ENCODE peak calls at places on chromosomes 11 and 22, in eight cellular contexts. One of them, this sample, is unnamed.

GRCh38 chr11:8260202-8260996 is 3.3 kb downstream of the LMO1 start:
- DNase-seq in stomach: peak; percentile 14
- DNase-seq in fibroblast of lung: no peak
- DNase-seq in bronchial epithelial cell: no peak
- DNase-seq in spleen: peak; percentile 40
- DNase-seq in GM13976: no peak
- DNase-seq in HFF-Myc: no peak
- DNase-seq in HL-60: no peak
- DNase-seq in this sample: peak; percentile 16

GRCh38 chr11:14288189-14288935 is 70.6 kb downstream of the RRAS2 start:
- DNase-seq in spleen: no peak
- DNase-seq in bronchial epithelial cell: peak; percentile 54
- DNase-seq in GM13976: no peak
- DNase-seq in stomach: no peak
- DNase-seq in fibroblast of lung: peak; percentile 85
- DNase-seq in HFF-Myc: no peak
- DNase-seq in HL-60: no peak
- DNase-seq in this sample: no peak

GRCh38 chr11:72726266-72727220 is 25.7 kb downstream of the ARAP1 start:
- DNase-seq in spleen: peak; percentile 79
- DNase-seq in stomach: no peak
- DNase-seq in fibroblast of lung: no peak
- DNase-seq in HL-60: no peak
- DNase-seq in HFF-Myc: no peak
- DNase-seq in bronchial epithelial cell: no peak
- DNase-seq in GM13976: no peak
- DNase-seq in this sample: no peak

GRCh38 chr22:39534092-39534506 is 1.6 kb upstream of the RPS19BP1 start:
- DNase-seq in stomach: no peak
- DNase-seq in HFF-Myc: no peak
- DNase-seq in fibroblast of lung: no peak
- DNase-seq in bronchial epithelial cell: no peak
- DNase-seq in HL-60: no peak
- DNase-seq in spleen: peak; percentile 80
- DNase-seq in GM13976: no peak
- DNase-seq in this sample: no peak

GRCh38 chr11:69039501-69039900 is 9.2 kb upstream of the TPCN2 start:
- DNase-seq in HL-60: no peak
- DNase-seq in stomach: no peak
- DNase-seq in bronchial epithelial cell: no peak
- DNase-seq in fibroblast of lung: peak; percentile 65
- DNase-seq in spleen: no peak
- DNase-seq in HFF-Myc: no peak
- DNase-seq in GM13976: no peak
- DNase-seq in this sample: no peak

GRCh38 chr11:48141475-48142100 is 75.0 kb upstream of the OR4B1 start:
- DNase-seq in bronchial epithelial cell: no peak
- DNase-seq in spleen: no peak
- DNase-seq in HL-60: no peak
- DNase-seq in fibroblast of lung: peak; percentile 28
- DNase-seq in HFF-Myc: no peak
- DNase-seq in GM13976: no peak
- DNase-seq in stomach: no peak
- DNase-seq in this sample: no peak

GRCh38 chr11:96694338-96694737 is 304.5 kb downstream of the JRKL start:
- DNase-seq in bronchial epithelial cell: no peak
- DNase-seq in fibroblast of lung: no peak
- DNase-seq in HFF-Myc: no peak
- DNase-seq in stomach: no peak
- DNase-seq in HL-60: no peak
- DNase-seq in spleen: no peak
- DNase-seq in GM13976: no peak
- DNase-seq in this sample: no peak

GRCh38 chr11:12446863-12447262 is 69.5 kb downstream of the PARVA start:
- DNase-seq in HL-60: no peak
- DNase-seq in spleen: no peak
- DNase-seq in fibroblast of lung: no peak
- DNase-seq in HFF-Myc: no peak
- DNase-seq in bronchial epithelial cell: no peak
- DNase-seq in GM13976: no peak
- DNase-seq in stomach: no peak
- DNase-seq in this sample: no peak

GRCh38 chr22:27885977-27886842 is 32.8 kb downstream of the PITPNB start:
- DNase-seq in bronchial epithelial cell: peak; percentile 74
- DNase-seq in stomach: peak; percentile 51
- DNase-seq in fibroblast of lung: peak; percentile 90
- DNase-seq in HFF-Myc: peak; percentile 53
- DNase-seq in HL-60: no peak
- DNase-seq in GM13976: peak; percentile 60
- DNase-seq in spleen: no peak
- DNase-seq in this sample: no peak

GRCh38 chr11:44145011-44145777 is 49.7 kb downstream of the EXT2 start:
- DNase-seq in stomach: no peak
- DNase-seq in bronchial epithelial cell: no peak
- DNase-seq in GM13976: no peak
- DNase-seq in fibroblast of lung: no peak
- DNase-seq in HFF-Myc: no peak
- DNase-seq in HL-60: no peak
- DNase-seq in spleen: no peak
- DNase-seq in this sample: no peak

GRCh38 chr11:43944761-43945311 is 2.4 kb downstream of the C11orf96 start:
- DNase-seq in bronchial epithelial cell: no peak
- DNase-seq in HL-60: no peak
- DNase-seq in spleen: peak; percentile 91
- DNase-seq in stomach: peak; percentile 78
- DNase-seq in GM13976: peak; percentile 84
- DNase-seq in fibroblast of lung: no peak
- DNase-seq in HFF-Myc: no peak
- DNase-seq in this sample: no peak

GRCh38 chr22:22848364-22848866 is 39.2 kb upstream of the IGLL5 start:
- DNase-seq in bronchial epithelial cell: peak; percentile 48
- DNase-seq in stomach: peak; percentile 78
- DNase-seq in fibroblast of lung: peak; percentile 27
- DNase-seq in GM13976: peak; percentile 49
- DNase-seq in HL-60: no peak
- DNase-seq in HFF-Myc: no peak
- DNase-seq in spleen: peak; percentile 85
- DNase-seq in this sample: peak; percentile 59

GRCh38 chr11:124761301-124762021 is 629 bp downstream of the ESAM start:
- DNase-seq in GM13976: peak; percentile 50
- DNase-seq in HL-60: no peak
- DNase-seq in HFF-Myc: no peak
- DNase-seq in spleen: no peak
- DNase-seq in stomach: no peak
- DNase-seq in bronchial epithelial cell: no peak
- DNase-seq in fibroblast of lung: no peak
- DNase-seq in this sample: no peak

GRCh38 chr11:89491141-89491690 is at the start of gene NOX4:
- DNase-seq in HL-60: no peak
- DNase-seq in bronchial epithelial cell: no peak
- DNase-seq in stomach: peak; percentile 30
- DNase-seq in spleen: peak; percentile 75
- DNase-seq in GM13976: no peak
- DNase-seq in fibroblast of lung: peak; percentile 81
- DNase-seq in HFF-Myc: no peak
- DNase-seq in this sample: no peak

GRCh38 chr22:49979587-49980264 is 19.2 kb downstream of the PIM3 start:
- DNase-seq in GM13976: no peak
- DNase-seq in bronchial epithelial cell: peak; percentile 38
- DNase-seq in spleen: no peak
- DNase-seq in HL-60: no peak
- DNase-seq in fibroblast of lung: peak; percentile 29
- DNase-seq in stomach: peak; percentile 70
- DNase-seq in HFF-Myc: no peak
- DNase-seq in this sample: peak; percentile 45
- TF ChIP-seq CTCF in GM13976: peak; percentile 20
- TF ChIP-seq CTCF in bronchial epithelial cell: peak; percentile 46
- TF ChIP-seq CTCF in spleen: peak; percentile 73
- TF ChIP-seq CTCF in HL-60: peak; percentile 36
- TF ChIP-seq CTCF in fibroblast of lung: peak; percentile 32
- TF ChIP-seq CTCF in stomach: peak; percentile 64
- TF ChIP-seq CTCF in HFF-Myc: peak; percentile 76
- TF ChIP-seq CTCF in this sample: peak; percentile 75

GRCh38 chr22:43168416-43169309 is 17.3 kb downstream of the TSPO start:
- DNase-seq in fibroblast of lung: peak; percentile 45
- DNase-seq in HL-60: no peak
- DNase-seq in bronchial epithelial cell: no peak
- DNase-seq in GM13976: no peak
- DNase-seq in spleen: no peak
- DNase-seq in HFF-Myc: no peak
- DNase-seq in stomach: no peak
- DNase-seq in this sample: no peak
- TF ChIP-seq CTCF in fibroblast of lung: no peak
- TF ChIP-seq CTCF in HL-60: no peak
- TF ChIP-seq CTCF in bronchial epithelial cell: no peak
- TF ChIP-seq CTCF in GM13976: no peak
- TF ChIP-seq CTCF in spleen: no peak
- TF ChIP-seq CTCF in HFF-Myc: no peak
- TF ChIP-seq CTCF in stomach: no peak
- TF ChIP-seq CTCF in this sample: no peak

DNA sequence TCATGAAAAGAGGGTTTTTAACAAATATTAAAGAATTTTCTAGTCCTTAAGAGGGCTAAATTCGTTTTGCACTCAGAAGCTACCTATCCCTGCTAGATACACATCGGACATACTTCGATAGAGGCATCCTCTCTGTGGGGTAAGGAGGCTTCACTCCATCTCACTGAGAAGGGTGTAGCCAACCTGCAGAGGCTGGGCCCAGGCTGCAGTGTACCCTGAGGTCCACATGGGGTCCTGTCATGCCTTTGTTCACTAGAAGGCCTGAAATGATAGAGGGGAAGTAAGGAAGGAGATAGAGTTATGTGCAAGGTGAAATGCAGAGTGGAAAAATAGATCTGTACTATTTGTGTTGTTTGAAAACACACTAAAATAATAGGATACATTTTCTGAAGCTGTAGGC is 45.6 kb downstream of the IGSF9B start:
- DNase-seq in stomach: no peak
- DNase-seq in HL-60: no peak
- DNase-seq in bronchial epithelial cell: no peak
- DNase-seq in spleen: no peak
- DNase-seq in HFF-Myc: no peak
- DNase-seq in GM13976: no peak
- DNase-seq in fibroblast of lung: no peak
- DNase-seq in this sample: no peak
- TF ChIP-seq CTCF in stomach: no peak
- TF ChIP-seq CTCF in HL-60: no peak
- TF ChIP-seq CTCF in bronchial epithelial cell: no peak
- TF ChIP-seq CTCF in spleen: no peak
- TF ChIP-seq CTCF in HFF-Myc: no peak
- TF ChIP-seq CTCF in GM13976: no peak
- TF ChIP-seq CTCF in fibroblast of lung: no peak
- TF ChIP-seq CTCF in this sample: no peak

GRCh38 chr11:17504330-17505107 is 27.9 kb upstream of the ABCC8 start:
- DNase-seq in stomach: peak; percentile 90
- DNase-seq in spleen: peak; percentile 92
- DNase-seq in fibroblast of lung: peak; percentile 45
- DNase-seq in bronchial epithelial cell: peak; percentile 47
- DNase-seq in HL-60: no peak
- DNase-seq in GM13976: peak; percentile 83
- DNase-seq in HFF-Myc: peak; percentile 14
- DNase-seq in this sample: peak; percentile 59
- TF ChIP-seq CTCF in stomach: peak; percentile 94
- TF ChIP-seq CTCF in spleen: peak; percentile 95
- TF ChIP-seq CTCF in fibroblast of lung: peak; percentile 84
- TF ChIP-seq CTCF in bronchial epithelial cell: peak; percentile 86
- TF ChIP-seq CTCF in HL-60: peak; percentile 87
- TF ChIP-seq CTCF in GM13976: peak; percentile 81
- TF ChIP-seq CTCF in HFF-Myc: peak; percentile 83
- TF ChIP-seq CTCF in this sample: peak; percentile 77

DNA sequence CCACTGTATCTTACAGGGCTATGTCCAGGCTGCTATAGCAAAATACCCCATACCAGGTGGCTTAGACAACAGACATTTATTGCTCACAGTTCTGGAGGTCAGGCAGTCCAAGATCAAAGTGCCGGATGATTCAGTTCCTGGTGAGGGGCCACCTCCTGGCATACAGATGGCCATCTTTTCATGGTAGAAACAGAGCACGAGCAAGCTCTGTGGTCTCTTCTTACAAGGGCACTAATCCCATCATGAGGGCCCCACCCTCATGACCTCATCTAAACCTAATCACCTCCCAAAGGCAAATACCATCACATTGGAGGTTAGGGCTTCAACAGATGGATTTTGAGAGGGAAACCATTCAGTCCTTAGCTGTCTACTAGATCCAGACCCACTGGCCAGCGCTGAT is 117.4 kb upstream of the NECTIN1 start:
- DNase-seq in stomach: no peak
- DNase-seq in bronchial epithelial cell: no peak
- DNase-seq in fibroblast of lung: no peak
- DNase-seq in HFF-Myc: no peak
- DNase-seq in GM13976: no peak
- DNase-seq in HL-60: no peak
- DNase-seq in spleen: no peak
- DNase-seq in this sample: no peak
- TF ChIP-seq CTCF in stomach: no peak
- TF ChIP-seq CTCF in bronchial epithelial cell: no peak
- TF ChIP-seq CTCF in fibroblast of lung: no peak
- TF ChIP-seq CTCF in HFF-Myc: no peak
- TF ChIP-seq CTCF in GM13976: no peak
- TF ChIP-seq CTCF in HL-60: no peak
- TF ChIP-seq CTCF in spleen: no peak
- TF ChIP-seq CTCF in this sample: no peak

DNA sequence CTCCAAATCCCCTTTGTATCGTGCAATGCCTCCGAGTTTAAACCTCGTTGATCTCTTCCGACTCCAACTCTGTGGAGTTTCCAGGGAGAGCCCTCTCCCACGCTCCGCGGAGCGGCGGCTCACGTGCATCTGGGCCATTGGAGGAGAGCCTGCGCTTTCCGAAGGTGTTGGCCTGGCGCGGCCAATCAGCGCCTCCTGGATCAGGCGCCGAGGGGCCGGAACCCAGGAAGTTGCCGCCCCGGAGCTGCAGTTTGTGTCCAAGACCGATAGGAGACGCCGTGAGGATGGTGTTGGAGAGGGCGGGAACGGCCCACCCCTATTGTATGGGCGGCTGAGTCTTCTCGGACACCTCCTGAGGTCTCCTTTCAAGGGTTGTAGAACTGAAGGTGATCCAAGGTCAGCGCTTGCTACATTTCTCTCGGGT is 1.6 kb downstream of the ADAMTS15 start:
- DNase-seq in HL-60: no peak
- DNase-seq in GM13976: no peak
- DNase-seq in HFF-Myc: no peak
- DNase-seq in bronchial epithelial cell: no peak
- DNase-seq in fibroblast of lung: peak; percentile 86
- DNase-seq in stomach: peak; percentile 79
- DNase-seq in spleen: no peak
- DNase-seq in this sample: no peak
- TF ChIP-seq CTCF in HL-60: no peak
- TF ChIP-seq CTCF in GM13976: no peak
- TF ChIP-seq CTCF in HFF-Myc: peak; percentile 53
- TF ChIP-seq CTCF in bronchial epithelial cell: peak; percentile 43
- TF ChIP-seq CTCF in fibroblast of lung: peak; percentile 69
- TF ChIP-seq CTCF in stomach: peak; percentile 51
- TF ChIP-seq CTCF in spleen: peak; percentile 41
- TF ChIP-seq CTCF in this sample: no peak

GRCh38 chr11:316891-317291 is 3.1 kb downstream of the IFITM1 start:
- DNase-seq in HFF-Myc: no peak
- DNase-seq in GM13976: no peak
- DNase-seq in stomach: no peak
- DNase-seq in fibroblast of lung: no peak
- DNase-seq in bronchial epithelial cell: no peak
- DNase-seq in HL-60: no peak
- DNase-seq in spleen: no peak
- DNase-seq in this sample: no peak
- TF ChIP-seq CTCF in HFF-Myc: no peak
- TF ChIP-seq CTCF in GM13976: no peak
- TF ChIP-seq CTCF in stomach: no peak
- TF ChIP-seq CTCF in fibroblast of lung: no peak
- TF ChIP-seq CTCF in bronchial epithelial cell: no peak
- TF ChIP-seq CTCF in HL-60: no peak
- TF ChIP-seq CTCF in spleen: no peak
- TF ChIP-seq CTCF in this sample: no peak

This sample was measured in CD14-positive monocyte.